ENCODE peak calls at places on chromosomes 16 and 17, in nine cellular contexts. T, Y, D, I, E, F, L, V and Z are unnamed samples. For H3K4me1, the result is how much of the 10 kb centered on the place peaks cover.

GRCh38 chr16:48102083-48103008 is 53.4 kb downstream of the ABCC12 start:
- DNase-seq in T (no peak), E (no peak), D (no peak), Y (no peak), F (no peak), L (no peak), V (no peak), I (no peak), Z (no peak)

GRCh38 chr17:60583008-60583407 is 17.0 kb upstream of the PPM1D start:
- DNase-seq in I (no peak), E (no peak), L (no peak), T (no peak), Y (no peak), V (no peak), F (no peak), D (no peak), Z (no peak)

GRCh38 chr16:52709286-52709685 is 162.3 kb upstream of the TOX3 start:
- DNase-seq in L (no peak), E (no peak), V (no peak), Y (no peak), T (no peak), F (no peak), I (no peak), D (no peak), Z (no peak)

GRCh38 chr17:49822829-49823228 is 25.0 kb downstream of the TAC4 start:
- DNase-seq in T (peak), I (peak), D (no peak), F (peak), Y (no peak), E (no peak), L (no peak), V (peak), Z (no peak)

GRCh38 chr17:2214047-2214717 is 89.4 kb downstream of the SMG6 start:
- DNase-seq in V (peak), L (peak), Y (no peak), D (no peak), I (peak), E (peak), T (peak), F (peak), Z (no peak)

GRCh38 chr17:38864636-38865398 is 5.0 kb upstream of the LASP1 start:
- DNase-seq in T (no peak), D (no peak), Y (no peak), E (peak), L (no peak), F (no peak), I (no peak), V (no peak), Z (no peak)

GRCh38 chr16:50804290-50804907 is 62.5 kb downstream of the CYLD start:
- DNase-seq in I (no peak), L (no peak), V (no peak), T (no peak), Y (no peak), D (no peak), F (no peak), E (no peak), Z (no peak)

GRCh38 chr17:18105027-18105426 is 3.5 kb upstream of the MYO15A start:
- DNase-seq in I (no peak), Y (no peak), T (no peak), F (no peak), E (no peak), L (no peak), D (no peak), V (no peak), Z (no peak)

GRCh38 chr16:23186171-23186570 is 3.6 kb downstream of the SCNN1G start:
- DNase-seq in D (no peak), Y (no peak), L (no peak), E (no peak), F (no peak), V (no peak), I (no peak), T (no peak), Z (no peak)

GRCh38 chr16:23835390-23836077 is at the start of gene PRKCB:
- DNase-seq in E (peak), T (peak), L (no peak), F (peak), D (no peak), Y (no peak), I (peak), V (peak), Z (peak)

GRCh38 chr17:13634001-13634400 is 32.3 kb upstream of the HS3ST3A1 start:
- DNase-seq in E (no peak), T (no peak), F (no peak), Y (no peak), L (no peak), V (no peak), D (no peak), I (no peak), Z (no peak)

GRCh38 chr16:7772722-7773121 is 440.1 kb downstream of the RBFOX1 start:
- DNase-seq in Y (no peak), I (no peak), E (no peak), T (no peak), L (no peak), D (no peak), F (no peak), V (no peak), Z (no peak)

GRCh38 chr17:69031839-69032238 is 28.9 kb downstream of the ABCA9 start:
- DNase-seq in L (no peak), Y (no peak), I (no peak), E (no peak), V (no peak), T (no peak), F (no peak), D (no peak), Z (no peak)
- H3K4me1 ChIP-seq in L (under half), Y (under half), I (under half), E (under half), V (under half), T (under half), F (under half), D (under half), Z (under half)

GRCh38 chr16:20004931-20005330 is 68.8 kb downstream of the GPR139 start:
- DNase-seq in Y (no peak), D (no peak), F (no peak), L (no peak), V (no peak), T (no peak), I (no peak), E (peak), Z (no peak)
- TF ChIP-seq CTCF in Y (peak), D (no peak), F (no peak), L (no peak), V (no peak), T (no peak), I (no peak), E (peak), Z (no peak)

DNA sequence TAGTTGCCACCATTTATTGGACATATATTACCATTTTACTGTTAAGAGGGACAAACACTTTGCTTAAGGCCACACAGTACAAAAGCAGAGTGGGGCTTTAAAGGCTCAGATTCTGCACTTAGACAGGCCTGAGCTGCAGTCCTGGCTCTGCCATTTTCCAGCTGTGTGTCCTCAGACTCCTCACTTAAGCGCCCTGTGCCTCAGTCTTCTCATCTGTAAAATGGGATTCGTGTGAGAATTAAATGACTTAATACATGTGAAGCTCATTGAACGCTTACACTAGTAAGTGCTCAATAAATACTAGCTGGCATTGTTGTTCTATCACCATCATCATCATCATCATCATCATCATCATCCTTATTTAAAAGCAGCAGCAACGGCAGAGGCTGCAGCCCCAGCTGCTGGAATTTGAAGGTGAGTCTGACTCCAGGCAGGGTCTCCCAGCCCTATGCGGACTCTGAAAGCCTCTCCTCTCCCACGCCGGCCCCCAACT is 445 bp upstream of the CACNG5 start:
- DNase-seq in V (no peak), D (no peak), I (no peak), F (no peak), Y (no peak), E (no peak), L (no peak), T (no peak), Z (no peak)
- H3K4me3 ChIP-seq in V (no peak), D (no peak), I (no peak), F (no peak), Y (no peak), E (peak), L (no peak), T (no peak), Z (peak)

DNA sequence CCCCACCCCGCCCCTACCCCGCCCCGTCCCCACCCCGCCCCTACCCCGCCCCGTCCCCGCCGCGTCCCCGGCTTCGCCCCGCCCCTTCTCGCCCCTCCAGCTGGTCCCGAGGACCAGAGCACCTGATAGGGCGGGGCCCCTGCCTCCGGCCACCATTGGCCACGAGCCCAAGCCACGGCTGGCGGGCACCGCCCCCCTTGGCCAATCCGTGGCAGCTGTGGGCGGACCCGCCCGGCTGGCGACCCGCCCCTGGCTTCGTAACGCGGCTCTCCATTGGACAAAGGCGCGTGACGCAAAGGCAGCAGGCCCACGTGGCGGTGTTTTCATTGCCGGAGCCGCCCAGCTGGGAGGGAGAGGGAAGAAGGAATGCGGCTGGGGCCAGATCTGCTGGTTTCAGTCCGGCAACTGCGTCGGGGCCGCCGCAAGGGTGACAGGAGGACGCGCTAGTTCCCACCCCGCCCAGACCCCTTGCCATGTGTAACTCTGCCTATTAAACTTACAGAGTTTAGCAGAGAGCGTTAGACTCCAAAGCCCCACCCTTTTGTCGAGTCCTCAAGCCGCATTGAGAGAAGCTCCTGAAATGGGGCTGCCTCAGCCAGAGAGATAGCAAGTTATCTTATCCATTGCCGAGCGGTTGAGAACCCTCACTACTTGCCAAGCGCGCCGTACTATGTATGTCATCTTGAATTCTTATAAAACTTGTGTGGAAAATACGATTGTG is 403 bp upstream of the WIPI1 start:
- DNase-seq in Y (no peak), F (peak), T (peak), I (peak), D (peak), V (peak), L (peak), E (peak), Z (peak)
- H3K4me1 ChIP-seq in Y (under half), F (half or more), T (half or more), I (under half), D (under half), V (half or more), L (under half), E (under half), Z (under half)